ENCODE peak calls at places on chromosomes 12 and 14, in five cellular contexts. P is astrocyte; U is CD8-positive, alpha-beta memory T cell; X is heart right ventricle; B is fibroblast of lung. H is an unnamed sample.

GRCh38 chr12:22215467-22216253 is 118.8 kb downstream of the ST8SIA1 start:
- DNase-seq in P (no peak), X (no peak), B (peak; percentile 41), U (no peak), H (no peak)

GRCh38 chr12:27333311-27334009 is 824 bp downstream of the BMAL2 start:
- DNase-seq in B (no peak), U (no peak), P (no peak), X (no peak), H (peak; percentile 69)

GRCh38 chr12:121523741-121524140 is 57.1 kb downstream of the KDM2B start:
- DNase-seq in U (no peak), B (no peak), P (no peak), X (no peak), H (no peak)

GRCh38 chr12:115191342-115191741 is 507.4 kb upstream of the TBX3 start:
- DNase-seq in X (no peak), B (peak; percentile 26), U (no peak), P (no peak), H (no peak)

GRCh38 chr14:39169541-39169900 is 612 bp downstream of the TRAPPC6B start:
- DNase-seq in B (peak; percentile 5), P (peak; percentile 4), U (no peak), X (no peak), H (peak; percentile 15)

GRCh38 chr14:59389936-59390335 is 75.2 kb downstream of the GPR135 start:
- DNase-seq in B (no peak), P (no peak), X (no peak), U (no peak), H (no peak)

GRCh38 chr14:52222901-52223300 is 44.6 kb upstream of the PTGDR start:
- DNase-seq in B (no peak), P (no peak), X (no peak), U (no peak), H (no peak)

GRCh38 chr12:116319316-116319715 is 41.8 kb upstream of the MED13L start:
- DNase-seq in X (no peak), U (no peak), B (peak; percentile 53), P (peak; percentile 30), H (no peak)

GRCh38 chr14:76672123-76672522 is 89.1 kb upstream of the VASH1 start:
- DNase-seq in P (no peak), B (no peak), U (no peak), X (no peak), H (no peak)

GRCh38 chr12:91381309-91381804 is 198.7 kb upstream of the DCN start:
- DNase-seq in X (peak; percentile 69), B (peak; percentile 91), U (no peak), P (peak; percentile 86), H (no peak)

GRCh38 chr14:29741909-29742401 is 185.7 kb downstream of the PRKD1 start:
- DNase-seq in B (peak; percentile 72), P (peak; percentile 84), U (no peak), X (peak; percentile 65), H (no peak)

GRCh38 chr12:47393403-47393790 is 312.4 kb downstream of the RPAP3 start:
- DNase-seq in X (no peak), U (no peak), B (no peak), P (no peak), H (no peak)

GRCh38 chr12:118645219-118645618 is 268.9 kb downstream of the SUDS3 start:
- DNase-seq in U (no peak), X (peak; percentile 25), P (no peak), B (no peak), H (no peak)

GRCh38 chr12:55729592-55730446 is 1.0 kb upstream of the CD63 start:
- DNase-seq in P (peak; percentile 90), B (peak; percentile 57), U (peak; percentile 64), X (peak; percentile 94), H (peak; percentile 90)

GRCh38 chr12:700061-700460 is 36.8 kb upstream of the NINJ2 start:
- DNase-seq in P (no peak), U (no peak), X (no peak), B (no peak), H (no peak)

DNA sequence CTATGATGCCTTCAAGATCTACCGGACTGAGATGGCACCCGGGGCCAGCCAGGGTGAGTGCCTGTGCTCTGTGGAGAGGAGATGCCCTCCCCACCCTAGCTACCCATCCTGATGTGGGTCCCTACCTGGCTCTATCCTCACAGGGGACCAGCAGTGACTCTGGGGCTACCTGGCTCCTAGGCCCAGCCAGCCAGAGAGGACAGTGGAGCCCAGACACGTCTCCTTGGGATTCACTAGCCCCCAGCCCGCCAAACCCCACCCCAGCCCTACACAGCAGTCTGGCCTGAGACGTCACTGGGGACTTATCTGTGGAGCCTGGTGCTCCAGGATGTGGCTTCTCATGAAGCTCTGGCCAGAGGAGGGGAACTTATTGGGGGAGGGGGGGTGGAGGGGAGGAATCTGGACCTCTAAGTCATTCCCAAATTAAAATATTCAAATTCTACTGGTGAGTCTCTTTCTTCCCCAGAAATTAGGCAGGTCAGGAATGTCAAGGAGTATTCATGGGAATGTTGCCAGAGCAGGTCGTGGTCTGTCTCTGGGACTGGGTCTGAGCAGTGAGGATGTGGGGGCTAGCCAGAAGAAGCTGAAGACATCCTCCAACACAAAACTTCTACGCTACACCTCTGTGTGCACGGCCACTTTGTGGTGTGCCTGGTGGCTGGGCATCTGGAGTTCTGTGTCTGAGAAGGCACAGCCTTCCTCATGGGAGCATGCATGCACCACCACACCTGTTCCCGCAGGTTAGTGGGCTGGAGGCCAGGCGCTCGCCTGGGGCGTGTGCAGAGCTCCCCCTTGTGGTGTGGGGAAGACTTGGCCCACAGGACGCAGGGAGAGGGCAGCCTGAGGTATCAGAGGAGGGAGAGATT is 2.7 kb downstream of the CMTM5 start:
- DNase-seq in U (peak; percentile 74), P (no peak), X (no peak), B (peak; percentile 42), H (peak; percentile 87)
- H3K27ac ChIP-seq in U (no peak overlapping the region), P (no peak overlapping the region), X (no peak overlapping the region), B (no peak overlapping the region), H (no peak overlapping the region)

GRCh38 chr14:36167431-36167830 is 9.1 kb downstream of the PTCSC3 start:
- DNase-seq in X (no peak), P (no peak), U (no peak), B (no peak), H (no peak)

GRCh38 chr14:36161781-36162180 is 14.7 kb downstream of the PTCSC3 start:
- DNase-seq in U (no peak), X (no peak), P (no peak), B (no peak), H (no peak)

GRCh38 chr14:36163451-36163850 is 13.1 kb downstream of the PTCSC3 start:
- DNase-seq in B (no peak), X (no peak), U (no peak), P (no peak), H (no peak)

DNA sequence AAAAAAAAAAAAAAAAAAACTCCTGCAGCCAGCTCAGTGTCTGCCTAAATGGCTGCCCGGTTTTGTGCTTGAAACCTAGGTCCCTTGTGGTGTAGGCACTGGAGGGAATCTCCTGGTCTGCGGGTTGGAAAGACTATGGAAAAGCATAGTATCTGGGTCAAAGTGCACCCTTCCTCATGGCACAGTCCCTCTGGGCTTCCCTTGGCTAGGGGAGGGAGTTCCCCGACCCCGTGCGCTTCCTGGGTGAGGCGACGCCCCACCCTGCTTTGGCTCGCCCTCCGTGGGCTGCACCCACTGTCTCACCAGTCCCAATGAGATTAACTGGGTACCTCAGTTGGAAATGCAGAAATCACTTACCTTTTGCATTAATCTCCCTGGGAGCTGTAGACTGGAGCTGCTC is 14.3 kb downstream of the PTCSC3 start:
- DNase-seq in B (no peak), P (no peak), X (no peak), U (no peak), H (no peak)
- H3K4me3 ChIP-seq in B (no peak overlapping the region), P (no peak overlapping the region), X (no peak overlapping the region), U (no peak overlapping the region), H (no peak overlapping the region)

GRCh38 chr12:130838951-130839769 is at the start of gene STX2:
- DNase-seq in X (peak; percentile 82), P (peak; percentile 54), U (peak; percentile 91), B (peak; percentile 80), H (peak; percentile 92)
- H3K27ac ChIP-seq in X (peak within 1 kb of the TSS; percentile 78), P (peak within 1 kb of the TSS; percentile 42), U (peak within 1 kb of the TSS; percentile 59), B (peak within 1 kb of the TSS; percentile 44), H (peak within 1 kb of the TSS; percentile 65)

DNA sequence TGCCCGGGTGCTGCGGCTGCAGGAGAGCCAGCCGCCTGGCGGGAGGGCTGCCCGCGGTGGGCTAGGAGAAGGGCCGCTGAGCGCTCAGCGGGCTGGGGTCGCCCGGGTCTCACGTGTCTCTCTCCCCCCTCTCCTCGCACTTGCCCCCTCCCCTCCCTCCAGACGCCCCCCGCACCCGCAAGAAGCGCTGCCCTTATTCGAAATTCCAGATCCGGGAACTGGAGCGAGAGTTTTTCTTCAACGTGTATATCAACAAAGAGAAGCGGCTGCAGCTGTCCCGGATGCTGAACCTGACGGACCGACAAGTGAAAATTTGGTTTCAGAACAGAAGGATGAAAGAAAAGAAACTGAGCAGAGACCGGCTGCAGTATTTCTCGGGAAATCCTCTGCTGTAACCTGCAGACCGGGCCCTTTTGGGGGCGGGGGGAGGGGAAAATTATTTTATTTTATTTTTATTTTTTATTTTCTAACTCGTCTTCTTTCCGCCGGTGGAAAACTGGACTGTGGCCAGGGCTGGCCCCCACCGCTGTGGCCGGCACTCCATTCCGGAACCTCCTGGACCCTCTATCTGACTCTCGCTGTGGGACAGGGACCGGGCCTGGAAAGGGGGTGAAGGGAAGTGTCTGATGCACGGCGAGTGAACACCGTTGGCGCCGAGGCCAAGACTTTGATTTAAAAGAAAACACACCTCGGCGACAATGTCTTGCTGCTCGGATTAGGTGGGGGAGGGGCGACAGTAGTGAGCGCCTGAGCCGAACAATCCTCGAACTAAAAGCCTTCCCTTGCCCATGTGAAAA is 463 bp upstream of the HOTAIR start:
- DNase-seq in P (no peak), X (no peak), B (no peak), U (no peak), H (peak; percentile 27)
- H3K4me3 ChIP-seq in P (no peak overlapping the region), X (peak overlapping the region; percentile 20), B (no peak overlapping the region), U (no peak overlapping the region), H (peak overlapping the region; percentile 47)

DNA sequence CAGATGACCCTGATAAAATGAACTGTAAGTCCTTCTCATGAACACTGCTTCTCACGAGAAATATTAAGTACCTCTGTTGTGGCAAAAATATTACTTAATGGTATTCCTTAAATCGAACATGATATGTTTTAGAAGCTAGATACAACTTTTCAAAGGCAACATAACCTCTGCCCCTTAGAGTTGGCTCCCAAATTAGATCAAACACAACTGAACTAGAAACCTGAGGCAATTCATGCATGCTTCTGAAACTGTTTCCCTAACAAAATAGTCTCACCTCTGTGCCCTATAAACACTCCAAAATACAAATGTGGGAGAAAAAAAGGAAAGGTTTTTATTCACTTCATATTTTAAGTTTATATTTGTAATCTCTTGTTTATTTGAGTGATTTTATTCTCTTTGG is 121.6 kb downstream of the SLC16A7 start:
- DNase-seq in U (no peak), X (no peak), B (no peak), P (no peak), H (no peak)
- H3K27ac ChIP-seq in U (no peak overlapping the region), X (no peak overlapping the region), B (no peak overlapping the region), P (no peak overlapping the region), H (no peak overlapping the region)

GRCh38 chr12:106769078-106769477 is 5.4 kb upstream of the RIC8B start:
- DNase-seq in P (peak; percentile 87), B (peak; percentile 65), X (no peak), U (no peak), H (no peak)
- H3K4me3 ChIP-seq in P (peak overlapping the region; percentile 38), B (no peak overlapping the region), X (no peak overlapping the region), U (no peak overlapping the region), H (no peak overlapping the region)

GRCh38 chr14:72535485-72535884 is 358.4 kb downstream of the DPF3 start:
- DNase-seq in B (no peak), P (no peak), U (no peak), X (no peak), H (no peak)
- H3K27ac ChIP-seq in B (no peak overlapping the region), P (no peak overlapping the region), U (no peak overlapping the region), X (no peak overlapping the region), H (no peak overlapping the region)

H was measured in pancreas.